ENCODE peak calls at places on chromosomes 2 and 18, in five cellular contexts. One of them, this sample, is unnamed.

GRCh38 chr2:12325806-12326205 is 390.9 kb upstream of the TRIB2 start:
- DNase-seq in cardiac fibroblast: peak; percentile 89
- DNase-seq in brain microvascular endothelial cell: peak; percentile 83
- DNase-seq in body of pancreas: peak; percentile 46
- DNase-seq in astrocyte of the cerebellum: no peak
- DNase-seq in this sample: no peak

GRCh38 chr2:195741191-195741590 is 84.2 kb downstream of the SLC39A10 start:
- DNase-seq in body of pancreas: no peak
- DNase-seq in astrocyte of the cerebellum: no peak
- DNase-seq in brain microvascular endothelial cell: no peak
- DNase-seq in cardiac fibroblast: no peak
- DNase-seq in this sample: no peak

GRCh38 chr2:160402997-160403979 is 90.3 kb downstream of the RBMS1 start:
- DNase-seq in astrocyte of the cerebellum: no peak
- DNase-seq in body of pancreas: no peak
- DNase-seq in brain microvascular endothelial cell: no peak
- DNase-seq in cardiac fibroblast: peak; percentile 78
- DNase-seq in this sample: no peak

GRCh38 chr18:41989508-41989907 is 34.5 kb downstream of the PIK3C3 start:
- DNase-seq in brain microvascular endothelial cell: no peak
- DNase-seq in cardiac fibroblast: no peak
- DNase-seq in body of pancreas: no peak
- DNase-seq in astrocyte of the cerebellum: no peak
- DNase-seq in this sample: no peak

GRCh38 chr2:110869472-110870446 is 137.4 kb downstream of the ACOXL start:
- DNase-seq in astrocyte of the cerebellum: peak; percentile 6
- DNase-seq in brain microvascular endothelial cell: peak; percentile 4
- DNase-seq in body of pancreas: peak; percentile 19
- DNase-seq in cardiac fibroblast: peak; percentile 22
- DNase-seq in this sample: no peak

GRCh38 chr2:31335921-31336570 is 78.5 kb downstream of the XDH start:
- DNase-seq in astrocyte of the cerebellum: peak; percentile 53
- DNase-seq in brain microvascular endothelial cell: peak; percentile 51
- DNase-seq in body of pancreas: no peak
- DNase-seq in cardiac fibroblast: peak; percentile 69
- DNase-seq in this sample: no peak

GRCh38 chr2:241005569-241005968 is 7.2 kb downstream of the SNED1 start:
- DNase-seq in astrocyte of the cerebellum: no peak
- DNase-seq in body of pancreas: no peak
- DNase-seq in brain microvascular endothelial cell: no peak
- DNase-seq in cardiac fibroblast: no peak
- DNase-seq in this sample: no peak

GRCh38 chr2:18132697-18133096 is 254.2 kb downstream of the KCNS3 start:
- DNase-seq in cardiac fibroblast: no peak
- DNase-seq in astrocyte of the cerebellum: peak; percentile 68
- DNase-seq in brain microvascular endothelial cell: peak; percentile 60
- DNase-seq in body of pancreas: no peak
- DNase-seq in this sample: no peak

GRCh38 chr2:203683932-203684556 is 22.4 kb upstream of the CD28 start:
- DNase-seq in body of pancreas: no peak
- DNase-seq in astrocyte of the cerebellum: peak; percentile 39
- DNase-seq in brain microvascular endothelial cell: peak; percentile 93
- DNase-seq in cardiac fibroblast: peak; percentile 90
- DNase-seq in this sample: no peak

GRCh38 chr18:23811176-23811575 is 121.9 kb downstream of the LAMA3 start:
- DNase-seq in body of pancreas: no peak
- DNase-seq in cardiac fibroblast: no peak
- DNase-seq in brain microvascular endothelial cell: no peak
- DNase-seq in astrocyte of the cerebellum: no peak
- DNase-seq in this sample: no peak

GRCh38 chr2:237729681-237730475 is 68.7 kb upstream of the RBM44 start:
- DNase-seq in cardiac fibroblast: no peak
- DNase-seq in astrocyte of the cerebellum: no peak
- DNase-seq in body of pancreas: no peak
- DNase-seq in brain microvascular endothelial cell: no peak
- DNase-seq in this sample: no peak

GRCh38 chr2:62441824-62442223 is 64.2 kb downstream of the TMEM17 start:
- DNase-seq in brain microvascular endothelial cell: no peak
- DNase-seq in astrocyte of the cerebellum: no peak
- DNase-seq in body of pancreas: no peak
- DNase-seq in cardiac fibroblast: no peak
- DNase-seq in this sample: no peak

GRCh38 chr18:49321800-49322461 is 138.5 kb downstream of the DYM start:
- DNase-seq in astrocyte of the cerebellum: peak; percentile 26
- DNase-seq in cardiac fibroblast: peak; percentile 51
- DNase-seq in brain microvascular endothelial cell: no peak
- DNase-seq in body of pancreas: no peak
- DNase-seq in this sample: no peak

GRCh38 chr18:57107141-57107832 is 39.6 kb upstream of the BOD1L2 start:
- DNase-seq in astrocyte of the cerebellum: peak; percentile 11
- DNase-seq in cardiac fibroblast: peak; percentile 26
- DNase-seq in body of pancreas: no peak
- DNase-seq in brain microvascular endothelial cell: peak; percentile 29
- DNase-seq in this sample: no peak

DNA sequence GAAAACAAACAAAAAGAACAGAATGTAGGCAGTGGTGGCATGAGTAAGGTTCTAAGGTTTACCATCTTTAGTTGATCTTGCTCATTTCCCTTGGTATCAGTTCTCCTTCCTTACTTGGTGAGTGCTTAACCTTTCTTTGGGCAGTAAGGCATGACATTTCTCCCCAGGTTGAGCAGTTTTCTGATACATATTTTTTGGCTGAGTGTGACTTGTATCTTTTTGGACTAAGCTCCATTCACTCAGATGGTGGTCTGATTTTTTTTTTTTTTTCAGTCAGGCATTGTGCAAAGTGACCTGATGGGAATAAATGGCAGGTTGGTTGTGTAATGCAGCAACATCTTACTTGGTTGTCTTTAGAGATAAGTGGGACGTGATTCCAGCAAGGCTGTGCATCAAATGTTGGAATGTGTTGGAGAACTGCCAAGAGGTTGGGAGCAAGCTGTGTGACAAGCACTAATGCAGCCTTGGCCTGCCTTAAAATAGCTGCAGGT is 15.1 kb downstream of the SPTBN1 start:
- DNase-seq in cardiac fibroblast: peak; percentile 87
- DNase-seq in body of pancreas: peak; percentile 12
- DNase-seq in brain microvascular endothelial cell: peak; percentile 84
- DNase-seq in astrocyte of the cerebellum: peak; percentile 63
- DNase-seq in this sample: no peak
- H3K4me3 ChIP-seq in cardiac fibroblast: no peak overlapping the region
- H3K4me3 ChIP-seq in body of pancreas: no peak overlapping the region
- H3K4me3 ChIP-seq in brain microvascular endothelial cell: no peak overlapping the region
- H3K4me3 ChIP-seq in astrocyte of the cerebellum: no peak overlapping the region
- H3K4me3 ChIP-seq in this sample: peak overlapping the region; percentile 48

GRCh38 chr2:58842501-58843144 is 601.5 kb upstream of the FANCL start:
- DNase-seq in brain microvascular endothelial cell: no peak
- DNase-seq in cardiac fibroblast: no peak
- DNase-seq in astrocyte of the cerebellum: no peak
- DNase-seq in body of pancreas: no peak
- DNase-seq in this sample: no peak

GRCh38 chr2:58845011-58845410 is 603.9 kb upstream of the FANCL start:
- DNase-seq in astrocyte of the cerebellum: no peak
- DNase-seq in brain microvascular endothelial cell: no peak
- DNase-seq in body of pancreas: no peak
- DNase-seq in cardiac fibroblast: no peak
- DNase-seq in this sample: no peak
- TF ChIP-seq CTCF in astrocyte of the cerebellum: no peak
- TF ChIP-seq CTCF in brain microvascular endothelial cell: no peak
- TF ChIP-seq CTCF in body of pancreas: no peak
- TF ChIP-seq CTCF in cardiac fibroblast: no peak
- TF ChIP-seq CTCF in this sample: no peak

GRCh38 chr2:24352664-24353063 is 7.7 kb downstream of the ITSN2 start:
- DNase-seq in astrocyte of the cerebellum: no peak
- DNase-seq in body of pancreas: no peak
- DNase-seq in cardiac fibroblast: peak; percentile 34
- DNase-seq in brain microvascular endothelial cell: no peak
- DNase-seq in this sample: no peak
- H3K4me3 ChIP-seq in astrocyte of the cerebellum: no peak overlapping the region
- H3K4me3 ChIP-seq in body of pancreas: no peak overlapping the region
- H3K4me3 ChIP-seq in cardiac fibroblast: no peak overlapping the region
- H3K4me3 ChIP-seq in brain microvascular endothelial cell: no peak overlapping the region
- H3K4me3 ChIP-seq in this sample: no peak overlapping the region

GRCh38 chr18:9679125-9679524 is 29.0 kb upstream of the RAB31 start:
- DNase-seq in astrocyte of the cerebellum: no peak
- DNase-seq in brain microvascular endothelial cell: no peak
- DNase-seq in cardiac fibroblast: no peak
- DNase-seq in body of pancreas: no peak
- DNase-seq in this sample: no peak
- TF ChIP-seq CTCF in astrocyte of the cerebellum: no peak
- TF ChIP-seq CTCF in brain microvascular endothelial cell: no peak
- TF ChIP-seq CTCF in cardiac fibroblast: no peak
- TF ChIP-seq CTCF in body of pancreas: no peak
- TF ChIP-seq CTCF in this sample: no peak

GRCh38 chr18:70499218-70499691 is 210.4 kb downstream of the SOCS6 start:
- DNase-seq in body of pancreas: no peak
- DNase-seq in brain microvascular endothelial cell: no peak
- DNase-seq in cardiac fibroblast: no peak
- DNase-seq in astrocyte of the cerebellum: no peak
- DNase-seq in this sample: no peak
- H3K4me3 ChIP-seq in body of pancreas: no peak overlapping the region
- H3K4me3 ChIP-seq in brain microvascular endothelial cell: no peak overlapping the region
- H3K4me3 ChIP-seq in cardiac fibroblast: no peak overlapping the region
- H3K4me3 ChIP-seq in astrocyte of the cerebellum: no peak overlapping the region
- H3K4me3 ChIP-seq in this sample: no peak overlapping the region